ENCODE peak calls at places on chromosomes 2 and 18, in six cellular contexts. A, K, Q, T, M and Z are unnamed samples.

GRCh38 chr2:139217641-139218040 is 437.5 kb upstream of the NXPH2 start:
- DNase-seq in A (no peak), T (no peak), Q (no peak), K (no peak), M (no peak), Z (no peak)

GRCh38 chr2:120914839-120915521 is 179.3 kb downstream of the GLI2 start:
- DNase-seq in T (peak), A (no peak), K (peak), Q (peak), M (peak), Z (peak)

GRCh38 chr2:182870227-182870626 is 3.8 kb upstream of the FRZB start:
- DNase-seq in K (no peak), T (peak), A (peak), M (no peak), Q (no peak), Z (peak)

GRCh38 chr18:57789105-57789504 is 14.0 kb downstream of the ATP8B1 start:
- DNase-seq in M (no peak), T (no peak), Q (peak), A (no peak), K (no peak), Z (no peak)

GRCh38 chr2:134780977-134781376 is 57.4 kb upstream of the ACMSD start:
- DNase-seq in A (no peak), Q (no peak), K (no peak), M (no peak), T (no peak), Z (no peak)

GRCh38 chr2:219947575-219947974 is 320.1 kb downstream of the SLC4A3 start:
- DNase-seq in A (no peak), Q (no peak), T (no peak), K (no peak), M (no peak), Z (no peak)

GRCh38 chr18:61551586-61551985 is 218.4 kb downstream of the CDH20 start:
- DNase-seq in M (peak), Q (no peak), T (peak), K (peak), A (no peak), Z (peak)

GRCh38 chr18:37419272-37419671 is 146.3 kb downstream of the CELF4 start:
- DNase-seq in K (no peak), T (peak), M (no peak), A (no peak), Q (no peak), Z (no peak)

GRCh38 chr2:16257725-16258028 is 317.3 kb downstream of the MYCN start:
- DNase-seq in A (no peak), M (no peak), Q (no peak), K (no peak), T (no peak), Z (no peak)

GRCh38 chr2:203453858-203454451 is 81.1 kb downstream of the RAPH1 start:
- DNase-seq in Q (no peak), K (peak), M (no peak), A (no peak), T (peak), Z (peak)

GRCh38 chr18:10353791-10354190 is 100.6 kb upstream of the APCDD1 start:
- DNase-seq in T (no peak), K (peak), M (no peak), A (no peak), Q (no peak), Z (no peak)

GRCh38 chr2:236237468-236238190 is 26.6 kb downstream of the ASB18 start:
- DNase-seq in Q (no peak), T (no peak), K (no peak), A (peak), M (no peak), Z (no peak)

GRCh38 chr2:183026424-183026823 is 11.8 kb downstream of the NCKAP1 start:
- DNase-seq in A (no peak), K (no peak), M (no peak), Q (no peak), T (no peak), Z (no peak)

GRCh38 chr2:98750593-98751282 is 19.8 kb upstream of the MGAT4A start:
- DNase-seq in A (no peak), K (no peak), M (no peak), T (no peak), Q (no peak), Z (no peak)

GRCh38 chr2:232655392-232655791 is 22.0 kb downstream of the EFHD1 start:
- DNase-seq in K (no peak), Q (no peak), M (no peak), T (no peak), A (no peak), Z (no peak)

GRCh38 chr2:203394519-203395227 is 66.5 kb downstream of the ABI2 start:
- DNase-seq in M (no peak), T (peak), A (no peak), K (no peak), Q (no peak), Z (peak)

GRCh38 chr2:96945011-96945410 is 41.4 kb downstream of the FAM178B start:
- DNase-seq in K (no peak), A (no peak), Q (no peak), M (no peak), T (no peak), Z (peak)

GRCh38 chr18:67517224-67517765 is 775 bp upstream of the DSEL start:
- DNase-seq in A (no peak), M (peak), K (no peak), Q (peak), T (no peak), Z (peak)
- TF ChIP-seq POLR2A in A (no peak), M (no peak), K (no peak), Q (no peak), T (no peak), Z (no peak)

GRCh38 chr2:237307495-237307894 is 106.5 kb downstream of the COL6A3 start:
- DNase-seq in Q (no peak), K (no peak), M (no peak), A (no peak), T (no peak), Z (no peak)

GRCh38 chr2:237305579-237305978 is 108.4 kb downstream of the COL6A3 start:
- DNase-seq in A (no peak), K (no peak), Q (no peak), T (no peak), M (no peak), Z (no peak)

GRCh38 chr2:237304763-237305514 is 109.0 kb downstream of the COL6A3 start:
- DNase-seq in K (no peak), T (no peak), A (no peak), Q (no peak), M (no peak), Z (no peak)

GRCh38 chr2:237306083-237306786 is 107.7 kb downstream of the COL6A3 start:
- DNase-seq in T (no peak), K (no peak), Q (no peak), M (no peak), A (no peak), Z (no peak)

GRCh38 chr2:237306787-237307170 is 107.2 kb downstream of the COL6A3 start:
- DNase-seq in M (no peak), A (no peak), Q (no peak), K (no peak), T (no peak), Z (no peak)
- TF ChIP-seq POLR2A in M (no peak), A (no peak), Q (no peak), K (no peak), T (no peak), Z (no peak)

GRCh38 chr2:68908392-68908970 is 37.3 kb upstream of the BMP10 start:
- DNase-seq in M (peak), Q (peak), K (peak), A (no peak), T (peak), Z (peak)
- TF ChIP-seq POLR2A in M (no peak), Q (peak), K (no peak), A (no peak), T (no peak), Z (peak)

GRCh38 chr2:36473230-36473629 is 117.7 kb downstream of the CRIM1 start:
- DNase-seq in K (no peak), M (no peak), T (no peak), A (no peak), Q (no peak), Z (no peak)
- TF ChIP-seq POLR2A in K (no peak), M (no peak), T (no peak), A (no peak), Q (no peak), Z (no peak)

GRCh38 chr18:3251963-3252277 is 4.3 kb downstream of the MYL12A start:
- DNase-seq in K (peak), T (no peak), A (no peak), M (no peak), Q (no peak), Z (no peak)
- TF ChIP-seq POLR2A in K (peak), T (no peak), A (no peak), M (no peak), Q (no peak), Z (peak)

DNA sequence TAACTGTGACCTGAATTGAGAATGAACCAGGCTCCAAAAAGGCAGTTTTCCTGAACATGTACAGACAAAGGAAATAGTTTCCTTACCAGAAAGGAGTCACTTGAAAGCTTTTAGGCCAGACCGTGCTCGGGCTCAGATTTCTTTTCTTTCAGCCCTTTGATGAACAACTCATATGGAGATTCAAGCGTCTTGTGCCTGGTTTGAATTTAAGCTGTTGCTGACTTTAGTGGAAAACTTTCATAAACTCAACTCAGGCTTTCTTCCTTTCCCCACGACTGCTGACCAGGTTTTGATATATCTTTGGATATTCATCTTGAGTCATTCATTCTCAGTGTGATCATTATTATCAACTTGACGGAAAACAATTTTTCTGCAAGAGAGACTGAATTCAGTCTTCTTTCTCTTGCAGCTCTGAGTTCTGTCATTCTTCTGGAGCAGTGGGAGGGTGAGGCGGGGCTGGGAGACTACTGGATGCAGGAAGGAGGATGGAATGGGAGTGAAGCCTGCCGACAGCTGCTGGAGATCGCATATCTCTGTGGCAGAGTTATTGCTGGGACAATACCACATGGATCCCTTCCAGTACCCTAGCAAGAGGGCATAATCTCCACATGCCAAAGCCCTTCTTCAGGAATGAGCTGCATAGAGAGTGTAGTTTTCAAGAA is 364.6 kb downstream of the ZNF521 start:
- DNase-seq in T (no peak), Q (no peak), A (no peak), K (peak), M (no peak), Z (no peak)
- TF ChIP-seq POLR2A in T (no peak), Q (no peak), A (no peak), K (no peak), M (no peak), Z (no peak)